ENCODE peak calls at places on chromosome 14, in seven cellular contexts. One of them, this sample, is unnamed.

GRCh38 chr14:63650336-63650952 is 8.8 kb upstream of the WDR89 start:
- DNase-seq in H1: no peak
- DNase-seq in GM12878: peak; percentile 54
- DNase-seq in HepG2: no peak
- DNase-seq in HCT116: no peak
- DNase-seq in SK-N-SH: no peak
- DNase-seq in K562: no peak
- DNase-seq in this sample: no peak

GRCh38 chr14:43005807-43006206 is 1399.1 kb downstream of the LRFN5 start:
- DNase-seq in HCT116: no peak
- DNase-seq in K562: no peak
- DNase-seq in HepG2: no peak
- DNase-seq in H1: no peak
- DNase-seq in SK-N-SH: no peak
- DNase-seq in GM12878: no peak
- DNase-seq in this sample: no peak

GRCh38 chr14:69600304-69600891 is 11.0 kb upstream of the SUSD6 start:
- DNase-seq in HCT116: no peak
- DNase-seq in GM12878: no peak
- DNase-seq in HepG2: no peak
- DNase-seq in H1: no peak
- DNase-seq in SK-N-SH: no peak
- DNase-seq in K562: no peak
- DNase-seq in this sample: no peak

GRCh38 chr14:89672636-89673279 is 255.7 kb upstream of the FOXN3 start:
- DNase-seq in GM12878: no peak
- DNase-seq in SK-N-SH: no peak
- DNase-seq in H1: no peak
- DNase-seq in HepG2: peak; percentile 39
- DNase-seq in K562: peak; percentile 7
- DNase-seq in HCT116: no peak
- DNase-seq in this sample: no peak

GRCh38 chr14:30558675-30559555 is at the start of gene G2E3:
- DNase-seq in HCT116: peak; percentile 69
- DNase-seq in H1: peak; percentile 90
- DNase-seq in GM12878: peak; percentile 48
- DNase-seq in HepG2: peak; percentile 97
- DNase-seq in K562: peak; percentile 85
- DNase-seq in SK-N-SH: peak; percentile 93
- DNase-seq in this sample: peak; percentile 66

GRCh38 chr14:102605026-102605425 is 12.6 kb downstream of the RCOR1 start:
- DNase-seq in HCT116: no peak
- DNase-seq in SK-N-SH: no peak
- DNase-seq in GM12878: no peak
- DNase-seq in HepG2: no peak
- DNase-seq in K562: no peak
- DNase-seq in H1: no peak
- DNase-seq in this sample: no peak

GRCh38 chr14:94213021-94213420 is 38.9 kb downstream of the PPP4R4 start:
- DNase-seq in HCT116: no peak
- DNase-seq in SK-N-SH: no peak
- DNase-seq in H1: no peak
- DNase-seq in GM12878: no peak
- DNase-seq in K562: no peak
- DNase-seq in HepG2: no peak
- DNase-seq in this sample: no peak

GRCh38 chr14:50560929-50561280 is 960 bp downstream of the ATL1 start:
- DNase-seq in GM12878: no peak
- DNase-seq in HepG2: no peak
- DNase-seq in K562: peak; percentile 5
- DNase-seq in HCT116: no peak
- DNase-seq in SK-N-SH: peak; percentile 74
- DNase-seq in H1: peak; percentile 67
- DNase-seq in this sample: peak; percentile 1

GRCh38 chr14:97719931-97720330 is 922.7 kb downstream of the VRK1 start:
- DNase-seq in H1: no peak
- DNase-seq in HCT116: no peak
- DNase-seq in K562: no peak
- DNase-seq in HepG2: no peak
- DNase-seq in SK-N-SH: no peak
- DNase-seq in GM12878: no peak
- DNase-seq in this sample: no peak

GRCh38 chr14:45715946-45716345 is 462.9 kb upstream of the MIS18BP1 start:
- DNase-seq in H1: no peak
- DNase-seq in HepG2: no peak
- DNase-seq in SK-N-SH: no peak
- DNase-seq in HCT116: no peak
- DNase-seq in GM12878: no peak
- DNase-seq in K562: no peak
- DNase-seq in this sample: no peak

GRCh38 chr14:49975799-49976198 is 82.9 kb downstream of the ARF6 start:
- DNase-seq in K562: no peak
- DNase-seq in GM12878: no peak
- DNase-seq in SK-N-SH: no peak
- DNase-seq in HCT116: peak; percentile 47
- DNase-seq in H1: no peak
- DNase-seq in HepG2: no peak
- DNase-seq in this sample: no peak

GRCh38 chr14:42731480-42731879 is 1124.8 kb downstream of the LRFN5 start:
- DNase-seq in K562: no peak
- DNase-seq in H1: no peak
- DNase-seq in GM12878: no peak
- DNase-seq in HepG2: no peak
- DNase-seq in SK-N-SH: no peak
- DNase-seq in HCT116: no peak
- DNase-seq in this sample: no peak

GRCh38 chr14:91403069-91403600 is 14.5 kb downstream of the CCDC88C start:
- DNase-seq in GM12878: no peak
- DNase-seq in K562: no peak
- DNase-seq in H1: no peak
- DNase-seq in HepG2: no peak
- DNase-seq in SK-N-SH: peak; percentile 54
- DNase-seq in HCT116: no peak
- DNase-seq in this sample: no peak

GRCh38 chr14:38290601-38291190 is 34.8 kb upstream of the CLEC14A start:
- DNase-seq in HepG2: peak; percentile 56
- DNase-seq in GM12878: no peak
- DNase-seq in SK-N-SH: no peak
- DNase-seq in K562: no peak
- DNase-seq in HCT116: no peak
- DNase-seq in H1: no peak
- DNase-seq in this sample: no peak

GRCh38 chr14:67738740-67739504 is 37.2 kb downstream of the RDH12 start:
- DNase-seq in H1: no peak
- DNase-seq in K562: peak; percentile 35
- DNase-seq in SK-N-SH: no peak
- DNase-seq in HepG2: peak; percentile 94
- DNase-seq in HCT116: peak; percentile 19
- DNase-seq in GM12878: no peak
- DNase-seq in this sample: no peak

GRCh38 chr14:74979442-74980397 is 23.0 kb upstream of the EIF2B2 start:
- DNase-seq in GM12878: no peak
- DNase-seq in HCT116: no peak
- DNase-seq in SK-N-SH: peak; percentile 72
- DNase-seq in K562: no peak
- DNase-seq in HepG2: no peak
- DNase-seq in H1: peak; percentile 66
- DNase-seq in this sample: no peak

GRCh38 chr14:46819117-46819516 is 167.5 kb upstream of the RPL10L start:
- DNase-seq in H1: no peak
- DNase-seq in GM12878: no peak
- DNase-seq in SK-N-SH: no peak
- DNase-seq in HepG2: no peak
- DNase-seq in K562: no peak
- DNase-seq in HCT116: no peak
- DNase-seq in this sample: no peak

GRCh38 chr14:36167431-36167830 is 9.1 kb downstream of the PTCSC3 start:
- DNase-seq in K562: no peak
- DNase-seq in SK-N-SH: no peak
- DNase-seq in HepG2: no peak
- DNase-seq in H1: no peak
- DNase-seq in HCT116: no peak
- DNase-seq in GM12878: no peak
- DNase-seq in this sample: no peak

GRCh38 chr14:93859957-93860356 is 67.2 kb upstream of the FAM181A start:
- DNase-seq in H1: no peak
- DNase-seq in GM12878: no peak
- DNase-seq in SK-N-SH: peak; percentile 48
- DNase-seq in HCT116: no peak
- DNase-seq in HepG2: no peak
- DNase-seq in K562: no peak
- DNase-seq in this sample: no peak

GRCh38 chr14:35229495-35230089 is 62.6 kb upstream of the PSMA6 start:
- DNase-seq in H1: no peak
- DNase-seq in GM12878: no peak
- DNase-seq in K562: peak; percentile 13
- DNase-seq in HCT116: no peak
- DNase-seq in SK-N-SH: peak; percentile 46
- DNase-seq in HepG2: peak; percentile 49
- DNase-seq in this sample: no peak

GRCh38 chr14:76461886-76462285 is 85.9 kb downstream of the ESRRB start:
- DNase-seq in H1: no peak
- DNase-seq in GM12878: no peak
- DNase-seq in K562: no peak
- DNase-seq in SK-N-SH: no peak
- DNase-seq in HCT116: no peak
- DNase-seq in HepG2: no peak
- DNase-seq in this sample: no peak

GRCh38 chr14:50762001-50762930 is 68.7 kb downstream of the NIN start:
- DNase-seq in GM12878: no peak
- DNase-seq in K562: no peak
- DNase-seq in H1: no peak
- DNase-seq in SK-N-SH: no peak
- DNase-seq in HCT116: no peak
- DNase-seq in HepG2: no peak
- DNase-seq in this sample: no peak

GRCh38 chr14:69673099-69673498 is 61.7 kb downstream of the SUSD6 start:
- DNase-seq in K562: no peak
- DNase-seq in H1: no peak
- DNase-seq in HepG2: no peak
- DNase-seq in HCT116: no peak
- DNase-seq in SK-N-SH: no peak
- DNase-seq in GM12878: no peak
- DNase-seq in this sample: no peak

GRCh38 chr14:23487216-23487615 is 17.7 kb downstream of the NGDN start:
- DNase-seq in SK-N-SH: no peak
- DNase-seq in HepG2: no peak
- DNase-seq in H1: no peak
- DNase-seq in K562: no peak
- DNase-seq in GM12878: no peak
- DNase-seq in HCT116: no peak
- DNase-seq in this sample: no peak

GRCh38 chr14:23494223-23494622 is 24.7 kb downstream of the NGDN start:
- DNase-seq in HepG2: peak; percentile 57
- DNase-seq in H1: peak; percentile 58
- DNase-seq in SK-N-SH: peak; percentile 34
- DNase-seq in HCT116: no peak
- DNase-seq in GM12878: no peak
- DNase-seq in K562: no peak
- DNase-seq in this sample: peak; percentile 51

DNA sequence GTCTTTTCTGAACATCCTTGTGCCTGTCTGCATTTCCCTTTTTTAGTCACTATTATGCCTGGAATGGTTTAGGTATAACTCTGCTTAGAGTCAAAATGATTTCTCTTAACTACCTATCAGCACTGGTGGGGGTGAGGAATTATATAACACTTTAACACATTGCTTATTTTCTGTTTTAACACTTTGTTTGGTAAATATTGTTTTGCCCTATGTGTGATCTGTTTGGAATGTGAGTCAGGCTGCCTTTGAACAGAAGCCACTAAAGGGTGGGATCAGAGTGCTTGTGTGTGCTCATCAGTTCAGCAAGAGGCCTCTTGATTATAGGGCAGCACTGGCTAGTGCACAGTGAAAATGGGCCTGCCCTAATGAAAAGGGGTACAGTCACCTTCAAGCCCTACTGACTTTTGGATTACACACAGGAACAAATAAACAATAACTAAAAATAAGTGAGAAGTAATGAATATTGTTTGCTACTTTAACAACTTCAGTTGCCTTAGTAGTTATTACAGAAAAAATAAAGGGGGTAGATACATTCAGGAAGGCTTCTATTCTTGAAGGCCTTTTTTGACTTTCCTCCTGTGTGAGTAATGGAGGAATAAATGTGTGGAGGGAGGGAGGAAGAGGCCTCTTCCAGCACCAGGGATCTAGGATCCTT is 23.2 kb downstream of the NGDN start:
- DNase-seq in K562: no peak
- DNase-seq in HCT116: no peak
- DNase-seq in HepG2: peak; percentile 91
- DNase-seq in SK-N-SH: no peak
- DNase-seq in H1: no peak
- DNase-seq in GM12878: no peak
- DNase-seq in this sample: no peak
- TF ChIP-seq YY1 in K562: no peak
- TF ChIP-seq YY1 in HCT116: no peak
- TF ChIP-seq YY1 in HepG2: no peak
- TF ChIP-seq YY1 in SK-N-SH: no peak
- TF ChIP-seq YY1 in H1: no peak
- TF ChIP-seq YY1 in GM12878: no peak
- TF ChIP-seq YY1 in this sample: no peak

GRCh38 chr14:33404964-33405574 is 466.4 kb downstream of the NPAS3 start:
- DNase-seq in SK-N-SH: no peak
- DNase-seq in HepG2: no peak
- DNase-seq in GM12878: no peak
- DNase-seq in K562: no peak
- DNase-seq in H1: no peak
- DNase-seq in HCT116: no peak
- DNase-seq in this sample: no peak
- H3K9me3 ChIP-seq in SK-N-SH: no peaks in the 10 kb centered on the region
- H3K9me3 ChIP-seq in HepG2: peaks cover 74% of the 10 kb centered on the region
- H3K9me3 ChIP-seq in GM12878: no peaks in the 10 kb centered on the region
- H3K9me3 ChIP-seq in K562: no peaks in the 10 kb centered on the region
- H3K9me3 ChIP-seq in H1: peaks cover 48% of the 10 kb centered on the region
- H3K9me3 ChIP-seq in HCT116: no peaks in the 10 kb centered on the region
- H3K9me3 ChIP-seq in this sample: peaks cover 58% of the 10 kb centered on the region

DNA sequence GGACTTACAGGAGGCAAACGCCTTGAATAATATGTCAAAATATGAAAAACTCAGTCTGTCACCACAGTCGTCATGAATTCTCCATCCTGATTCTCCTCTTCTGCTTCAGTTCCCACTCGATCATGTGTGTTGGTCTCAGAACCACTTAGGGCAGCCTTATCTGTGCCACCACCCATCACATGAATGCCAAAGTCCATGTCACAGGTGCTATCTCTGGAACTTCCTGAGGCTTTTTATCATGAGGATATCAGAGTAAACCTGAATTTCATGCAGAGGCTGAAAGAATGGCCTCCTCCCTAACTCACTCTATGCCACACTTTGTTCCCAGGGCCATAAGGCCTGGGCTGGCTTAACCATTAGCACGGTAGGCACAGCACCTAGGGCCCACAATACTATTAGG is 28.8 kb upstream of the MAP3K9 start:
- DNase-seq in SK-N-SH: no peak
- DNase-seq in K562: no peak
- DNase-seq in GM12878: no peak
- DNase-seq in HCT116: no peak
- DNase-seq in HepG2: no peak
- DNase-seq in H1: no peak
- DNase-seq in this sample: no peak
- TF ChIP-seq YY1 in SK-N-SH: no peak
- TF ChIP-seq YY1 in K562: no peak
- TF ChIP-seq YY1 in GM12878: no peak
- TF ChIP-seq YY1 in HCT116: no peak
- TF ChIP-seq YY1 in HepG2: no peak
- TF ChIP-seq YY1 in H1: no peak
- TF ChIP-seq YY1 in this sample: no peak

GRCh38 chr14:19838433-19838832 is 34.9 kb downstream of the OR4N2 start:
- DNase-seq in HepG2: no peak
- DNase-seq in H1: no peak
- DNase-seq in K562: no peak
- DNase-seq in GM12878: no peak
- DNase-seq in SK-N-SH: no peak
- DNase-seq in HCT116: no peak
- DNase-seq in this sample: no peak
- H3K9me3 ChIP-seq in HepG2: no peaks in the 10 kb centered on the region
- H3K9me3 ChIP-seq in H1: peaks cover 30% of the 10 kb centered on the region
- H3K9me3 ChIP-seq in K562: no peaks in the 10 kb centered on the region
- H3K9me3 ChIP-seq in GM12878: no peaks in the 10 kb centered on the region
- H3K9me3 ChIP-seq in SK-N-SH: no peaks in the 10 kb centered on the region
- H3K9me3 ChIP-seq in HCT116: peaks cover 15% of the 10 kb centered on the region
- H3K9me3 ChIP-seq in this sample: no peaks in the 10 kb centered on the region

This sample was measured in NT2/D1.